ENCODE peak calls at places on chromosomes 4 and X, in eight cellular contexts. W, G, M, I, Y, T, Q and S are unnamed samples.

GRCh38 chrX:125681058-125681457 is 361.4 kb downstream of the TEX13C start:
- DNase-seq in T (no peak), G (no peak), I (no peak), W (peak), M (no peak), Q (no peak), Y (no peak), S (no peak)

GRCh38 chr4:67659065-67659464 is 41.9 kb downstream of the UBA6 start:
- DNase-seq in T (no peak), M (no peak), Q (no peak), G (no peak), I (no peak), Y (no peak), W (no peak), S (no peak)

GRCh38 chr4:148443550-148444295 is 1.5 kb upstream of the NR3C2 start:
- DNase-seq in Y (no peak), I (peak), M (peak), W (peak), T (peak), Q (peak), G (no peak), S (no peak)

GRCh38 chrX:23656684-23657083 is 10.6 kb upstream of the PRDX4 start:
- DNase-seq in T (peak), G (no peak), Y (no peak), I (peak), M (no peak), W (no peak), Q (peak), S (no peak)

GRCh38 chr4:147607463-147607862 is 9.7 kb upstream of the TMEM184C start:
- DNase-seq in I (no peak), W (no peak), M (no peak), G (no peak), Q (no peak), Y (no peak), T (no peak), S (no peak)

GRCh38 chr4:9999956-10000551 is 21.2 kb downstream of the SLC2A9 start:
- DNase-seq in G (no peak), Y (no peak), Q (no peak), M (no peak), W (no peak), I (peak), T (no peak), S (peak)

GRCh38 chr4:3741217-3742011 is 24.8 kb upstream of the ADRA2C start:
- DNase-seq in W (no peak), I (no peak), Q (no peak), T (no peak), G (no peak), Y (no peak), M (no peak), S (no peak)

GRCh38 chr4:103098746-103099421 is 750 bp downstream of the BDH2 start:
- DNase-seq in I (no peak), Y (no peak), G (no peak), T (no peak), Q (no peak), W (no peak), M (peak), S (no peak)

GRCh38 chrX:136147320-136147901 is at the start of gene FHL1:
- DNase-seq in T (peak), Y (no peak), I (peak), Q (peak), M (peak), W (peak), G (peak), S (no peak)

GRCh38 chrX:94977986-94978385 is 1304.0 kb downstream of the FAM133A start:
- DNase-seq in Q (no peak), G (no peak), M (no peak), W (no peak), T (no peak), I (no peak), Y (no peak), S (no peak)

GRCh38 chr4:54930226-54930625 is 195.2 kb downstream of the KDR start:
- DNase-seq in M (no peak), W (no peak), T (no peak), G (no peak), I (peak), Y (no peak), Q (no peak), S (peak)

GRCh38 chr4:38002451-38003071 is 42.4 kb downstream of the PTTG2 start:
- DNase-seq in W (no peak), Y (no peak), T (no peak), G (peak), Q (no peak), I (peak), M (no peak), S (peak)

GRCh38 chr4:165175879-165176278 is 31.5 kb upstream of the KLHL2 start:
- DNase-seq in W (no peak), I (peak), Y (no peak), M (no peak), T (no peak), G (no peak), Q (peak), S (no peak)

GRCh38 chr4:112057479-112057878 is 87.8 kb upstream of the FAM241A start:
- DNase-seq in T (no peak), Q (no peak), I (no peak), G (no peak), W (no peak), M (no peak), Y (no peak), S (no peak)

GRCh38 chr4:74659576-74660411 is 134.5 kb downstream of the BTC start:
- DNase-seq in W (no peak), T (no peak), G (peak), Q (peak), I (peak), Y (peak), M (peak), S (peak)

GRCh38 chr4:125042031-125042430 is 272.7 kb upstream of the FAT4 start:
- DNase-seq in G (peak), M (no peak), W (no peak), Y (no peak), T (no peak), Q (no peak), I (peak), S (peak)

GRCh38 chrX:78066110-78066509 is 37.9 kb upstream of the PGK1 start:
- DNase-seq in W (no peak), Y (no peak), G (no peak), I (peak), Q (no peak), M (no peak), T (no peak), S (peak)

GRCh38 chrX:119455264-119455663 is 13.0 kb upstream of the SLC25A5 start:
- DNase-seq in Y (no peak), G (peak), I (peak), T (no peak), M (peak), Q (no peak), W (no peak), S (peak)

DNA sequence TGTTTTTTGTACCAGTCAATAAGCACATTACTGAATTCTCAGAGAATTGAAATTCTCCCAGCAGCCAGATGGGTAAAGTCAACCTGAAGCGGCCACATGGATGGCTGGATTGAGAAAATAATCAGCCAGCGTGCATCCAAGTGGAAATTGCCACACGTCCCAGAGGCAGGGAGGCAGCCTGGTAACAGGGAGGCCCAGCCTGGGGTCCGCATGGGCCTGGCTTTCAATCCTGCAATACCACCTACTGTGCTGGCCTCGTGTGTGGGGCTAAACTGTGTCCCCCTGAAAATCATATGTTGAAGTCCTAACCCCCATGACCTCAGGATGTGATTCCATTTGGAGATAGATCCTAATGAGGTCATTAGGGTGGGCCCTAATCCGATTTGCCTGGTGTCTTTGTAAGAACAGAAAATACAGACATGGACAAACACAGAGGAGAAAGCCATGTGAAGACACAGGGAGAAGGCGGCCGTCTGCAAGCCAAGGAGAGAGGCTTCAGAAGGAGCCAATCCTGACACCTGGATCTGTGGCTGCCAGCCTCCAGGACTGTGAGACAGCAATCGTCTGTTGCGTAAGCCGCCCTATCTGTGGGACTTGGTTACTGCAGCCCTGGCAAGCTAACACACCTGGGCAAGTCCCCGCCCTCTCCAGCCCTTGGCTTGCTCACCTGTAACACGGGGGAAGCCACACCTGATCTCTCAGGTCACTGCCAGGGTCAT is 90.3 kb downstream of the JAKMIP1 start:
- DNase-seq in W (peak), Y (no peak), M (peak), I (no peak), G (peak), Q (no peak), T (no peak), S (peak)
- TF ChIP-seq CTCF in W (peak), Y (no peak), M (peak), I (no peak), G (peak), Q (no peak), T (no peak), S (peak)

DNA sequence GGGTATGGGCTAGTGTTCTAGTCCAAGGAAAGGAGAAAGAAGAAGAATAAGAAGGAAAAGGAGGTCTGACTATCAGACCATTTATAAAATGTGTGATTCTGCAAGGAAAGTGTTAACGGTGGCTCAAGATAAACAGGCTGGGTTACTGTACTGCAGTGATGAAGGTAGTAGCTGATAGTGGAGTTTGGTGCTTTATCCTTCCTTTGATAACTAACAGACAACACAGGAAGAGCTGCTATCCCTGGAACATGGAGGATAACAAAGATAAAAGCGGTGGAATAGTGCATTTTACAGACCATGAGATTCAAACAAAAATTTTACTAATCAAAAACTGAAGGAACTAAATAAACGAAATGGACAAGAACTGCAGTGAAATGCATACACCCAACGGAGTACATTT is 2.5 kb downstream of the UNC5C start:
- DNase-seq in T (no peak), G (no peak), Q (no peak), W (no peak), Y (no peak), I (no peak), M (no peak), S (no peak)
- H3K27ac ChIP-seq in T (no peak), G (no peak), Q (no peak), W (no peak), Y (no peak), I (no peak), M (peak), S (no peak)

GRCh38 chr4:138222041-138222440 is 20.1 kb downstream of the SLC7A11 start:
- DNase-seq in I (peak), T (no peak), W (no peak), Q (no peak), G (no peak), M (peak), Y (no peak), S (no peak)
- TF ChIP-seq CTCF in I (no peak), T (no peak), W (no peak), Q (no peak), G (no peak), M (no peak), Y (no peak), S (no peak)

DNA sequence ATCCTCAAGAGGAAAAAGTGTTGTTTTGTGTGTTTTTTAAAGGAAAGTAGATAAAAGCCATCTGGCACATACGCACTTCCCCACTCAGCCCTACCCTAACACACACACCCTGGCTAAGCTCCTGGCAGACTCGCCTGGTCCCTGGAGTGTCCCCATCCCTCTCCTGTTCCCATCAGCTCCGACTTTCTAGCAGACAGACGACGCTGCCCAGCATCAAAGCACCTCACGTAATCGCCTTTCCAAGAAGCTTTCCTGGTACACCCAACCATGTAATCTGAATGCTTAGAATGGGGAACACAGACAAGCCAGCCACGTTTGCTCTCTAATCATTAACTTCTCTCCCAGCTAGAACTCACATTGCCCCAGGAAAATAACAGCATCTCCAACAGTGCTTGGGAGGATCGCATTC is 116.2 kb downstream of the AFAP1 start:
- DNase-seq in T (peak), M (peak), G (no peak), Q (no peak), I (no peak), Y (no peak), W (no peak), S (no peak)
- H3K27ac ChIP-seq in T (peak), M (peak), G (peak), Q (no peak), I (peak), Y (peak), W (no peak), S (no peak)

GRCh38 chrX:25144043-25144940 is 128.5 kb upstream of the ARX start:
- DNase-seq in G (peak), I (peak), M (peak), T (peak), Q (peak), W (peak), Y (peak), S (peak)
- TF ChIP-seq CTCF in G (peak), I (peak), M (peak), T (peak), Q (peak), W (peak), Y (peak), S (peak)

GRCh38 chr4:139175647-139176298 is 1.2 kb downstream of the ELF2 start:
- DNase-seq in I (no peak), T (no peak), M (no peak), G (no peak), Q (no peak), W (no peak), Y (no peak), S (no peak)
- H3K27ac ChIP-seq in I (peak), T (peak), M (peak), G (peak), Q (peak), W (peak), Y (peak), S (peak)

GRCh38 chr4:93199492-93199891 is 629.1 kb upstream of the ATOH1 start:
- DNase-seq in Y (no peak), M (peak), G (peak), W (peak), Q (peak), T (no peak), I (peak), S (peak)
- TF ChIP-seq CTCF in Y (no peak), M (peak), G (peak), W (peak), Q (peak), T (no peak), I (peak), S (peak)

GRCh38 chrX:107677501-107677901 is 49.2 kb downstream of the PRPS1 start:
- DNase-seq in I (peak), W (no peak), T (no peak), M (no peak), Y (no peak), G (no peak), Q (no peak), S (peak)
- H3K27ac ChIP-seq in I (peak), W (peak), T (peak), M (peak), Y (peak), G (peak), Q (peak), S (peak)